ENCODE peak calls at places on chromosomes 11 and 22, in six cellular contexts. N is HTR-8/SVneo, C is A549, T is HAP-1, B is RCC 7860, S is erythroblast. U is an unnamed sample.

GRCh38 chr11:64385953-64386704 is 27.2 kb downstream of the RPS6KA4 start:
- DNase-seq in B (peak; percentile 94), S (no peak), C (no peak), N (no peak), T (no peak), U (peak; percentile 24)

GRCh38 chr11:79055866-79056632 is 384.8 kb downstream of the TENM4 start:
- DNase-seq in C (no peak), B (no peak), S (no peak), T (no peak), N (no peak), U (no peak)

GRCh38 chr11:121435796-121436511 is 16.2 kb upstream of the SORL1 start:
- DNase-seq in S (no peak), N (no peak), C (no peak), T (peak; percentile 61), B (no peak), U (no peak)

GRCh38 chr11:64809781-64810241 is 540 bp downstream of the MEN1 start:
- DNase-seq in B (no peak), S (peak; percentile 49), N (no peak), T (peak; percentile 58), C (peak; percentile 17), U (peak; percentile 5)

GRCh38 chr11:62708423-62709261 is 1.2 kb downstream of the GNG3 start:
- DNase-seq in S (peak; percentile 75), T (no peak), C (no peak), N (no peak), B (no peak), U (no peak)

GRCh38 chr11:68120212-68121066 is 749 bp downstream of the CHKA start:
- DNase-seq in B (no peak), T (peak; percentile 72), C (no peak), N (peak; percentile 50), S (peak; percentile 81), U (peak; percentile 24)

GRCh38 chr22:35064664-35065063 is 1.3 kb upstream of the ISX start:
- DNase-seq in T (no peak), C (no peak), B (peak; percentile 19), S (no peak), N (no peak), U (peak; percentile 34)

GRCh38 chr11:128688031-128688713 is 5.7 kb upstream of the FLI1 start:
- DNase-seq in C (no peak), T (no peak), S (no peak), B (no peak), N (no peak), U (no peak)

GRCh38 chr11:96260067-96260511 is 82.9 kb downstream of the MAML2 start:
- DNase-seq in N (no peak), C (no peak), B (no peak), S (peak; percentile 12), T (no peak), U (no peak)

GRCh38 chr11:96237759-96238158 is 105.2 kb downstream of the MAML2 start:
- DNase-seq in T (no peak), C (no peak), B (no peak), S (no peak), N (no peak), U (no peak)

GRCh38 chr22:43241699-43242386 is 54.9 kb upstream of the TTLL12 start:
- DNase-seq in N (no peak), B (no peak), T (no peak), C (no peak), S (no peak), U (no peak)

GRCh38 chr11:87122852-87123251 is 85.1 kb downstream of the TMEM135 start:
- DNase-seq in C (no peak), S (no peak), T (no peak), B (no peak), N (no peak), U (no peak)

GRCh38 chr22:44450503-44450902 is 47.5 kb downstream of the RTL6 start:
- DNase-seq in T (no peak), B (no peak), C (no peak), S (no peak), N (no peak), U (no peak)

U was measured in ACHN.